ENCODE peak calls at places on chromosome 16, in seven cellular contexts. U, Z, W, X, P, L and Q are unnamed samples.

GRCh38 chr16:28092721-28093382 is 29.3 kb upstream of the GSG1L start:
- DNase-seq in U (no peak), Z (no peak), W (no peak), X (no peak), P (no peak), L (no peak), Q (no peak)

GRCh38 chr16:27293343-27293742 is 20.4 kb upstream of the IL4R start:
- DNase-seq in U (no peak), Z (no peak), W (no peak), X (no peak), P (no peak), L (no peak), Q (no peak)

GRCh38 chr16:3187798-3188674 is at the start of gene OR1F1:
- DNase-seq in U (peak), Z (no peak), W (no peak), X (no peak), P (no peak), L (no peak), Q (peak)

GRCh38 chr16:72939247-72939646 is 108.7 kb downstream of the ZFHX3 start:
- DNase-seq in U (peak), Z (no peak), W (no peak), X (no peak), P (no peak), L (no peak), Q (no peak)

GRCh38 chr16:8173111-8173644 is 417.1 kb downstream of the TMEM114 start:
- DNase-seq in U (peak), Z (no peak), W (no peak), X (peak), P (peak), L (peak), Q (no peak)

GRCh38 chr16:85293899-85294642 is 181.8 kb upstream of the CIBAR2 start:
- DNase-seq in U (no peak), Z (no peak), W (no peak), X (no peak), P (no peak), L (no peak), Q (no peak)

GRCh38 chr16:4991754-4992153 is 33.6 kb downstream of the SEC14L5 start:
- DNase-seq in U (no peak), Z (no peak), W (no peak), X (no peak), P (no peak), L (no peak), Q (no peak)

GRCh38 chr16:73161977-73162376 is 114.0 kb upstream of the ZFHX3 start:
- DNase-seq in U (no peak), Z (no peak), W (no peak), X (no peak), P (no peak), L (no peak), Q (no peak)

GRCh38 chr16:49586466-49586865 is 212.9 kb downstream of the C16orf78 start:
- DNase-seq in U (no peak), Z (no peak), W (no peak), X (no peak), P (no peak), L (no peak), Q (no peak)

GRCh38 chr16:56789360-56789759 is 59.4 kb downstream of the NUP93 start:
- DNase-seq in U (peak), Z (no peak), W (no peak), X (no peak), P (peak), L (peak), Q (peak)

GRCh38 chr16:2037631-2038358 is 9.8 kb downstream of the NTHL1 start:
- DNase-seq in U (no peak), Z (no peak), W (no peak), X (no peak), P (no peak), L (no peak), Q (no peak)

GRCh38 chr16:2035431-2036199 is 8.9 kb downstream of the NHERF2 start:
- DNase-seq in U (peak), Z (peak), W (no peak), X (no peak), P (no peak), L (no peak), Q (peak)

GRCh38 chr16:2034695-2035430 is 8.2 kb downstream of the NHERF2 start:
- DNase-seq in U (no peak), Z (no peak), W (no peak), X (no peak), P (no peak), L (no peak), Q (no peak)

GRCh38 chr16:2037115-2037514 is 10.4 kb downstream of the NHERF2 start:
- DNase-seq in U (no peak), Z (no peak), W (no peak), X (no peak), P (no peak), L (no peak), Q (no peak)

DNA sequence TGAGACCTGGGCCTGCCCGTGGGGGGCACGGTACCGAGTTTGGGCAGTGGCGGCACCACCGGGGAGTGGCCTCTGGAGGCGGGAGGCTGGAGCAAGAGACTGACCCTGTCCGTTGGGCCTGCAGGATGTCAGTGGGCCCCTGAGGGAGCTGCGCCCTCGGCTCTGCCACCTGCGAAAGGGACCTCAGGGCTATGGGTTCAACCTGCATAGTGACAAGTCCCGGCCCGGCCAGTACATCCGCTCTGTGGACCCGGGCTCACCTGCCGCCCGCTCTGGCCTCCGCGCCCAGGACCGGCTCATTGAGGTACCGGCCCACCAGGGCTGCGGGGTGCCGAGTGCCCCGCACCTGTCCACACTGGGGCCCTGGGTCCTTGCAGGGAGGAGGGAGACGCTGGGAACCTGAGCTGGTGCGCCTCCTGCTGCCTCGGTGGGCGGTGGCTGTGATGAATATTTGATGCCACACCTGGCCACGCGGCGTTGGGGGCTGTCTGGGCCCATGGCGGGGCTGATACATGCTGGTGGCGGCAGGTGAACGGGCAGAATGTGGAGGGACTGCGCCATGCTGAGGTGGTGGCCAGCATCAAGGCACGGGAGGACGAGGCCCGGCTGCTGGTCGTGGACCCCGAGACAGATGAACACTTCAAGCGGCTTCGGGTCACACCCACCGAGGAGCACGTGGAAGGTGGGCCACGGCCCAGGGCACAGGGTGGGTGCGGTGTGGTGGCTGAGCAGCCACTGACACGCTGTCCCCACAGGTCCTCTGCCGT is 9.7 kb downstream of the NHERF2 start:
- DNase-seq in U (no peak), Z (no peak), W (no peak), X (no peak), P (no peak), L (no peak), Q (no peak)
- H3K4me3 ChIP-seq in U (peak), Z (peak), W (peak), X (no peak), P (no peak), L (peak), Q (no peak)

GRCh38 chr16:10013364-10013763 is 168.9 kb downstream of the GRIN2A start:
- DNase-seq in U (no peak), Z (no peak), W (no peak), X (no peak), P (no peak), L (no peak), Q (no peak)
- TF ChIP-seq CTCF in U (no peak), Z (no peak), W (no peak), X (no peak), P (no peak), L (peak), Q (no peak)

DNA sequence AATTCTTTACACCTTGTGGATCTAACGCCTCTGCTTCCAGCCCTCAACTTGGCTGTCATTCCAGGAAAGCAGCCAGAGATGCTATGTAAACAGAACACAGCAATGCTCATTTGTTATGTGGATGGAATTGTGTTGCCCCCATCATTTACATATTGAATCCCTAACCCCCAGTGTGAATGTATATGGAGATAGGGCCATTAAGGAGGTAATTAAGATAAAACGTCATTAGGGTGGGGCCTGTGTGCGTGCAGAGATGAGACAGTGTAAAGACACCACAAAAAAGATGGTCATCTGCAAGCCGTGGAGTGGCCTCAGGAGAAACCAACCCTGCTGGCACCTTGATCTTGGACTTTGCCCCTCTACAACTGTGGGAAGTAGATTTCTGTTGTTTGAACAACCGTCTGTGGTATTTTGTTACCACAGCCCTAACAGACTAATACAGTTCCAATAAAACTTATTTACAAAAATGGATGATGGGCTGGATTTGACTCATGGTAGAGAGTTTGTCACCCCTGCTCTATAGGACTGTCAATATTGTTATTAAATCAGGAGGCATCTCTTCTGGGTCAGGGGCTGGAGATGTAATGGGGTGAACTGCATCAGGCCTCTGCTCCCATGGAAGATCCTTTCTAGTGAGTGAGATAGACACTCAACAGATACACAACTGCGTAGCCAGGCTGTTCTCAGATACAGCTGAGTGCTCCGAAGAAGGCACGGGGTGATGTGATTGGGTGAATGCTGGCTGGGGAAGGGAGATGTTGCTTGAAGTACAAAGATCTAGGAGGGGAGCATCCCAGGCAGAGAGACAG is 339.0 kb downstream of the SNX29 start:
- DNase-seq in U (no peak), Z (no peak), W (no peak), X (no peak), P (no peak), L (no peak), Q (no peak)
- H3K4me3 ChIP-seq in U (no peak), Z (no peak), W (no peak), X (no peak), P (no peak), L (no peak), Q (no peak)

GRCh38 chr16:84048306-84048705 is 5.7 kb upstream of the SLC38A8 start:
- DNase-seq in U (no peak), Z (no peak), W (no peak), X (no peak), P (no peak), L (no peak), Q (no peak)
- TF ChIP-seq CTCF in U (no peak), Z (peak), W (no peak), X (peak), P (no peak), L (no peak), Q (peak)

GRCh38 chr16:75073551-75074414 is 42.8 kb downstream of the LDHD start:
- DNase-seq in U (no peak), Z (no peak), W (no peak), X (no peak), P (no peak), L (no peak), Q (peak)
- H3K4me3 ChIP-seq in U (no peak), Z (no peak), W (no peak), X (no peak), P (no peak), L (no peak), Q (no peak)

DNA sequence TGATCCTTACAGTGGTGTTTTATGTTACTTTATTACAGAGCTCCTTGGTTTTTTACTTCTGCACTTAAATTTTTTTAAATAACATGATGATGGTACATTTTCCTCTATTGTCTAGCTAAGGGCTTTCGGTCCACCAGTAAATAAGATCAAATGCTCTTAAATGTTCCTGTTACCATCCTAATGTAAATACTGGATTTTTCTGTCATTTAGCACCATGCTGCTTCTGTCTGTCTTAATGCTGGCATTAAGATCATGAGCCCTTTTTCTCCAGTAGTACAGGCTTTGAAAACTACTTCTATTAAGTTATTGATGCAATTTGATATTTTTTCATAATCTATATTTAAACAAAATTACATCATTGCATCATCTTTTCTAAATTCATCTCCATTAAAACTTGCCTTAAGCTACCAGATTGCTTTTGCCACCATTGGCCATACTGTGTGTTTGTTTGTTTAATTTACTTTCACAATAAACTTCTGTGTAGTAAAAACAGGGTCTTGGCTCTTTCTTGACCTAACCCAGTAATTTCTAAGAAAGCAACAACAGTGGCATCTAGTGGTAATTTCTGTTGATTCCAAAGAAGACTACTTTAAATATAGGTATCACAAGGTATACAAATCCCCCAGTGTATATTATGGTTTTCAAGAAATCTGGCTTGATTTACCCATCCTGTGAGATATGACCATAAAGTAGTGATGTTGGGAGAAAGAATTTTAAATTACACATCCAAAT is 9.0 kb upstream of the PHAF1 start:
- DNase-seq in U (peak), Z (no peak), W (no peak), X (no peak), P (peak), L (no peak), Q (peak)
- TF ChIP-seq CTCF in U (peak), Z (peak), W (peak), X (peak), P (peak), L (peak), Q (no peak)

GRCh38 chr16:1343428-1344242 is 8.0 kb downstream of the TSR3 start:
- DNase-seq in U (no peak), Z (no peak), W (no peak), X (no peak), P (no peak), L (no peak), Q (no peak)
- H3K4me3 ChIP-seq in U (no peak), Z (no peak), W (no peak), X (peak), P (no peak), L (peak), Q (no peak)

GRCh38 chr16:2047330-2048115 is at the start of the genes NTHL1 and TSC2:
- DNase-seq in U (peak), Z (peak), W (peak), X (peak), P (peak), L (peak), Q (peak)
- TF ChIP-seq CTCF in U (peak), Z (peak), W (peak), X (peak), P (peak), L (peak), Q (peak)